ENCODE peak calls at places on chromosomes 13 and 19, in seven cellular contexts. T, W, A, F, V, L and B are unnamed samples.

GRCh38 chr13:98534821-98535220 is 42.1 kb downstream of the STK24 start:
- DNase-seq in A (no peak), V (no peak), L (no peak), F (no peak), W (no peak), T (no peak), B (no peak)

GRCh38 chr13:59424661-59425060 is 739.1 kb downstream of the DIAPH3 start:
- DNase-seq in V (no peak), F (no peak), L (peak; percentile 26), T (no peak), A (no peak), W (no peak), B (no peak)

GRCh38 chr13:87798536-87798935 is 127.4 kb downstream of the SLITRK5 start:
- DNase-seq in A (no peak), T (no peak), L (no peak), W (no peak), F (no peak), V (no peak), B (peak; percentile 14)

GRCh38 chr13:110137677-110138008 is 169.3 kb downstream of the COL4A1 start:
- DNase-seq in W (no peak), V (peak; percentile 53), L (no peak), F (peak; percentile 30), T (no peak), A (no peak), B (no peak)

GRCh38 chr19:51539821-51540366 is 8.4 kb upstream of the SIGLEC6 start:
- DNase-seq in F (no peak), T (no peak), A (no peak), L (no peak), W (no peak), V (no peak), B (no peak)

GRCh38 chr19:5799247-5800241 is 5.3 kb upstream of the NRTN start:
- DNase-seq in A (no peak), V (no peak), W (peak; percentile 26), T (no peak), F (no peak), L (no peak), B (no peak)

GRCh38 chr13:21365574-21365973 is 93.5 kb downstream of the ZDHHC20 start:
- DNase-seq in F (no peak), T (no peak), V (no peak), L (no peak), A (peak; percentile 7), W (no peak), B (no peak)

GRCh38 chr19:47309608-47310007 is at the start of gene C5AR1:
- DNase-seq in L (no peak), W (no peak), T (no peak), V (no peak), A (no peak), F (no peak), B (no peak)

GRCh38 chr13:113125506-113126264 is 3.1 kb downstream of the F10 start:
- DNase-seq in V (no peak), T (no peak), W (no peak), F (no peak), L (no peak), A (no peak), B (no peak)

GRCh38 chr13:23622991-23623390 is 52.8 kb downstream of the TNFRSF19 start:
- DNase-seq in T (no peak), F (no peak), W (no peak), A (no peak), L (no peak), V (no peak), B (no peak)

GRCh38 chr13:93977986-93978385 is 501.5 kb downstream of the DCT start:
- DNase-seq in T (no peak), F (no peak), W (no peak), L (no peak), A (no peak), V (no peak), B (no peak)

GRCh38 chr19:41897820-41898219 is 14.8 kb downstream of the ARHGEF1 start:
- DNase-seq in L (no peak), T (no peak), A (no peak), W (no peak), F (no peak), V (no peak), B (no peak)